ENCODE peak calls at places on chromosomes 6 and 20, in four cellular contexts. Q, D, C and Y are unnamed samples.
A peak's percentile ranks its signal among the peaks of the same experiment; 100 is the strongest.

GRCh38 chr20:37393863-37394542 is 48.1 kb downstream of the SRC start:
- DNase-seq in Q (no peak), C (peak; percentile 19), D (no peak), Y (no peak)

GRCh38 chr20:44279228-44279627 is 31.8 kb downstream of the FITM2 start:
- DNase-seq in D (no peak), C (no peak), Q (no peak), Y (no peak)

GRCh38 chr6:84332139-84333034 is 104.9 kb upstream of the CEP162 start:
- DNase-seq in Q (no peak), D (no peak), C (no peak), Y (no peak)

GRCh38 chr6:45116714-45117410 is 211.3 kb upstream of the RUNX2 start:
- DNase-seq in C (no peak), D (no peak), Q (no peak), Y (no peak)

GRCh38 chr6:149063443-149063842 is 254.1 kb upstream of the TAB2 start:
- DNase-seq in D (no peak), Q (no peak), C (no peak), Y (no peak)

GRCh38 chr20:56439784-56440291 is 27.8 kb downstream of the CASS4 start:
- DNase-seq in D (peak; percentile 73), C (no peak), Q (no peak), Y (no peak)

GRCh38 chr20:36541227-36542018 is at the start of gene MYL9:
- DNase-seq in Q (peak; percentile 69), D (peak; percentile 93), C (peak; percentile 67), Y (peak; percentile 67)

GRCh38 chr6:11214438-11214837 is 18.0 kb downstream of the NEDD9 start:
- DNase-seq in D (no peak), Q (no peak), C (no peak), Y (no peak)

GRCh38 chr6:160055378-160055777 is 66.2 kb upstream of the SLC22A1 start:
- DNase-seq in Q (no peak), D (no peak), C (no peak), Y (no peak)

GRCh38 chr20:5938456-5939029 is 11.8 kb downstream of the TRMT6 start:
- DNase-seq in Q (no peak), D (no peak), C (no peak), Y (no peak)

GRCh38 chr6:47079638-47080037 is 37.5 kb upstream of the ADGRF1 start:
- DNase-seq in Q (no peak), D (no peak), C (no peak), Y (no peak)
- TF ChIP-seq CTCF in Q (peak; percentile 17), D (no peak), C (no peak), Y (no peak)

DNA sequence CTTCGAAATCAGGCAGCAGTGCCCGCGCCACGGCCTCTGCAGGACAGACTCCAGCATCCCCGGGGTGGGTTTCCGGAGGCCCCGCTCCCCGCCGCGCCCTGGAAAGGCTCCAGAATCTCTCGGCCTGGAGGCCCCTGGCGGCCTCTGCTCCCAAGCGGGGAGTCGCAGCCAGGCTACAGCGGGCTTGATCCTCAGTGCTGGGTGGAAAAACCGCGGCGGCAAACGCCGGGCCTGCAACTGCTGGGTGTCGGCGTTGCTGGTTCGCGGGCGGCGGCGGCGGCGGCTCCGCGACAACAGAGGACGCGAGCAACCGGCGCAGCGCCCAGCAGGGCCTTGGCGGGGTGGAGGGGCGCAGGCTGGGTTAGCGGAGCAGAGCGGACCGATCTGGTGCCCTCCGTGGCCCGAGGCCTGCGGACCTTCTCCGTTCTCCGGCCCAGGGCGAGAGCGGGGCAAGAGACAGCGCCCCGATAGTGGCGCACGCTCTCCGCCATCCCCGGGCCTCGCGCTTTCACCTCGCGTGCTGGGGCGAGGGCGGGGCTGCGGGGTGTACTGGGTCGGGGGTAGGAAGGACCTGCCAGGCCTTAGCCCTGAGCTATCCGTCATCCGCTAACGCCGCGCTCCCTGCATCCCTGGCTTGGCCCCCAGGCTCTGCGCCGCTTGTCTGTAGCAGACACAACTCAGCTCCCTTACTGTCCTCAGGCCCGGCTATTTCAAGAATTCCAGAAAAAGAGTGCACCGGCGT is 3.4 kb upstream of the ZNF292 start:
- DNase-seq in Q (peak; percentile 58), D (peak; percentile 69), C (peak; percentile 79), Y (peak; percentile 39)
- TF ChIP-seq CTCF in Q (no peak), D (no peak), C (no peak), Y (no peak)

DNA sequence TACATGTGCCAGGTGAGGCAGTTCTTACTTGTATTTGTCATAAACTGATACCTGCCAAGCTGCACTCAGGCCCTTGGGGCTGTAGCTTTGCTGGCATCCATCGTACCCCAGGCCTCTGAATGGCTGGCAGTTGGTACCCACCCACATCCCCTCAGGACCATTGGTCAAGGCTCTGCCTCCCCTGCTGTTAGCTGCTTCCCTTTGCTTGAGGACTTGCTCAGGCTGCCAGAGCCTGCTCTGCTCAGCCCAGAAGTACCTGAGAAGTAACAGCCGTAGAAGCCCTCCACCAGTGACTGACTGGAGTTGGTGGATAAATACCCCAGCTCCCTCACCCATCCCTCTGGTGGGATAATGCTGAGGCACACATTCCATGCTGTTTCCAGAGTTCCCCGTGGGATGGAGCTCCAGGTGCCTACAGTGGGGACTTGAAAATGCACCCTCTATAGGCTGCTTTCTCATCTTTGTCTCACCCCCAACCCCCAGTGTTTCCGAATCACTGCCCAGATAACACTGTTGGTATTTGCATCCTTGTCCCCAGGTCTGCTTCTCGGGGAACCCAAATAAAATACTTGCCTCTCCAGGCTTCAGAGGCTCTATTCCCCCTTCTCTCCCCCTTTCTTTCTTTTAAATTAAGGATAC is 7.3 kb downstream of the EBF4 start:
- DNase-seq in C (no peak), D (peak; percentile 44), Q (no peak), Y (no peak)
- TF ChIP-seq CTCF in C (no peak), D (no peak), Q (no peak), Y (no peak)

DNA sequence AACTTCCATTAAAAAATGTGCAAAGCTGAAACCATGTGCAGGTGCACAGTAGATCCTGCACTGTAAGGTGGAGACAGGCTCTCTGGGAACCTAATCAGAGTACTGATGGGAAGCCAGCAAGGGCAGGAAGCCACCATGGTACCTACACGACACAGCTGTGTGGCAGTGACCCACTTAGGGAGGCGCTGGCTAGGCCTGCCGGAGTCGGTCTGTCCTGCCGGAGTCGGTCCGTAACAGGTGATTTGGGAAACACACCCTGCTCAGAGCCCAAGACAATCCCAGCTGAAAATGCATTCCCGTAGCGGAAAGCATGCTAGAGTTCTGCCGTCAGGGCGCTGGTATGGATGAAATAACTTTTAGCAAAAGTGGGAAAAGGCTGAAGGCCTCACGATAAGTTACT is 17.2 kb downstream of the TXNDC5 start:
- DNase-seq in D (no peak), C (no peak), Q (no peak), Y (no peak)
- TF ChIP-seq CTCF in D (no peak), C (no peak), Q (no peak), Y (no peak)

GRCh38 chr6:36430351-36430750 is 12.3 kb downstream of the PXT1 start:
- DNase-seq in C (no peak), Q (no peak), D (no peak), Y (no peak)

GRCh38 chr6:36426622-36427021 is 16.0 kb downstream of the PXT1 start:
- DNase-seq in Q (no peak), C (no peak), D (no peak), Y (no peak)

GRCh38 chr6:36431197-36431596 is 11.5 kb downstream of the PXT1 start:
- DNase-seq in D (no peak), Q (no peak), C (no peak), Y (no peak)

GRCh38 chr6:36427781-36428345 is 14.8 kb downstream of the PXT1 start:
- DNase-seq in D (no peak), C (no peak), Q (no peak), Y (no peak)

GRCh38 chr6:36428911-36429310 is 13.7 kb downstream of the PXT1 start:
- DNase-seq in D (no peak), Q (no peak), C (no peak), Y (no peak)
- TF ChIP-seq CTCF in D (no peak), Q (peak; percentile 36), C (peak; percentile 18), Y (peak; percentile 17)

GRCh38 chr20:13325033-13325432 is 104.0 kb downstream of the ISM1 start:
- DNase-seq in D (no peak), Q (peak; percentile 34), C (peak; percentile 46), Y (no peak)
- TF ChIP-seq CTCF in D (peak; percentile 30), Q (peak; percentile 53), C (peak; percentile 61), Y (no peak)

DNA sequence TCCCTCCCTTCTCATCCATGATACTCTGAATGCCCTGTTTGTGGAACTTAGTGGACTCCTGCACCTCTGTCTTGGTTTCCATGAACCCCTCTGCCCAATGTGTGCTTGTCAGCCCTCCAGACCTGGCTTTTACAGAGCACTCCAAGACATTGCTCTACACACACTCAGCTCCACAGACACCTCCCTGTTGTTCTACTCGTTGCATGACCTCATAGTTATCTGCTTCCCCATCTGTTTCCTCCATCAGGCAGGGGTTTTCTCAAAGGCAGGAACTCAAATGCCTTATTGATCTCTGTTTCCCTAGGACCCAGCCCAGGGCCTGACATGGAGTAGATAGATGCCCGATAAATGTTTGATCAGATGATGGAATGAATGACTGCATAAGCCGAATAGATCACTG is 13.3 kb downstream of the PLCG1 start:
- DNase-seq in Q (peak; percentile 61), C (no peak), D (no peak), Y (no peak)
- TF ChIP-seq CTCF in Q (no peak), C (no peak), D (no peak), Y (no peak)